ENCODE peak calls at places on chromosomes 12 and 14, in ten cellular contexts. One of them, this sample, is unnamed.

GRCh38 chr14:59454131-59454530 is 11.0 kb downstream of the GPR135 start:
- DNase-seq in fibroblast of lung: peak; percentile 96
- DNase-seq in uterus: no peak
- DNase-seq in transverse colon: no peak
- DNase-seq in IMR-90: peak; percentile 98
- DNase-seq in astrocyte of the spinal cord: peak; percentile 85
- DNase-seq in WERI-Rb-1: no peak
- DNase-seq in endodermal cell: no peak
- DNase-seq in body of pancreas: peak; percentile 17
- DNase-seq in fibroblast of the aortic adventitia: peak; percentile 98
- DNase-seq in this sample: peak; percentile 93

GRCh38 chr12:112176321-112177010 is 51.1 kb downstream of the TRAFD1 start:
- DNase-seq in endodermal cell: no peak
- DNase-seq in IMR-90: no peak
- DNase-seq in transverse colon: no peak
- DNase-seq in fibroblast of the aortic adventitia: no peak
- DNase-seq in uterus: no peak
- DNase-seq in body of pancreas: no peak
- DNase-seq in astrocyte of the spinal cord: no peak
- DNase-seq in WERI-Rb-1: no peak
- DNase-seq in fibroblast of lung: no peak
- DNase-seq in this sample: no peak

GRCh38 chr12:29304388-29304787 is 76.6 kb downstream of the ERGIC2 start:
- DNase-seq in astrocyte of the spinal cord: no peak
- DNase-seq in fibroblast of lung: no peak
- DNase-seq in WERI-Rb-1: no peak
- DNase-seq in transverse colon: no peak
- DNase-seq in endodermal cell: no peak
- DNase-seq in uterus: no peak
- DNase-seq in body of pancreas: no peak
- DNase-seq in IMR-90: no peak
- DNase-seq in fibroblast of the aortic adventitia: no peak
- DNase-seq in this sample: no peak

GRCh38 chr12:121465921-121466799 is 66.2 kb downstream of the RNF34 start:
- DNase-seq in astrocyte of the spinal cord: peak; percentile 10
- DNase-seq in endodermal cell: peak; percentile 77
- DNase-seq in fibroblast of lung: no peak
- DNase-seq in IMR-90: no peak
- DNase-seq in fibroblast of the aortic adventitia: no peak
- DNase-seq in body of pancreas: no peak
- DNase-seq in transverse colon: peak; percentile 46
- DNase-seq in WERI-Rb-1: peak; percentile 33
- DNase-seq in uterus: no peak
- DNase-seq in this sample: peak; percentile 21

GRCh38 chr14:102901633-102902032 is 20.8 kb upstream of the AMN start:
- DNase-seq in body of pancreas: no peak
- DNase-seq in transverse colon: peak; percentile 65
- DNase-seq in endodermal cell: no peak
- DNase-seq in fibroblast of lung: no peak
- DNase-seq in WERI-Rb-1: no peak
- DNase-seq in fibroblast of the aortic adventitia: no peak
- DNase-seq in IMR-90: no peak
- DNase-seq in astrocyte of the spinal cord: no peak
- DNase-seq in uterus: no peak
- DNase-seq in this sample: no peak

GRCh38 chr14:44768935-44769334 is 192.8 kb downstream of the KLHL28 start:
- DNase-seq in IMR-90: no peak
- DNase-seq in WERI-Rb-1: no peak
- DNase-seq in fibroblast of lung: no peak
- DNase-seq in astrocyte of the spinal cord: no peak
- DNase-seq in transverse colon: no peak
- DNase-seq in body of pancreas: no peak
- DNase-seq in uterus: no peak
- DNase-seq in fibroblast of the aortic adventitia: no peak
- DNase-seq in endodermal cell: no peak
- DNase-seq in this sample: no peak

GRCh38 chr14:56664811-56665421 is 85.3 kb downstream of the TMEM260 start:
- DNase-seq in transverse colon: no peak
- DNase-seq in astrocyte of the spinal cord: no peak
- DNase-seq in fibroblast of the aortic adventitia: no peak
- DNase-seq in WERI-Rb-1: no peak
- DNase-seq in fibroblast of lung: no peak
- DNase-seq in endodermal cell: no peak
- DNase-seq in uterus: no peak
- DNase-seq in body of pancreas: no peak
- DNase-seq in IMR-90: no peak
- DNase-seq in this sample: no peak

GRCh38 chr12:68880660-68881325 is 52.2 kb downstream of the CPM start:
- DNase-seq in astrocyte of the spinal cord: no peak
- DNase-seq in endodermal cell: no peak
- DNase-seq in uterus: no peak
- DNase-seq in fibroblast of lung: no peak
- DNase-seq in WERI-Rb-1: no peak
- DNase-seq in IMR-90: no peak
- DNase-seq in body of pancreas: no peak
- DNase-seq in transverse colon: no peak
- DNase-seq in fibroblast of the aortic adventitia: peak; percentile 66
- DNase-seq in this sample: no peak

GRCh38 chr14:61296707-61297502 is 15.8 kb upstream of the TMEM30B start:
- DNase-seq in fibroblast of lung: peak; percentile 68
- DNase-seq in uterus: no peak
- DNase-seq in IMR-90: peak; percentile 56
- DNase-seq in transverse colon: no peak
- DNase-seq in endodermal cell: no peak
- DNase-seq in fibroblast of the aortic adventitia: peak; percentile 67
- DNase-seq in body of pancreas: peak; percentile 9
- DNase-seq in astrocyte of the spinal cord: peak; percentile 54
- DNase-seq in WERI-Rb-1: no peak
- DNase-seq in this sample: peak; percentile 79

GRCh38 chr12:6963741-6964446 is 6.6 kb downstream of the PHB2 start:
- DNase-seq in uterus: no peak
- DNase-seq in endodermal cell: peak; percentile 74
- DNase-seq in fibroblast of the aortic adventitia: no peak
- DNase-seq in fibroblast of lung: no peak
- DNase-seq in WERI-Rb-1: no peak
- DNase-seq in body of pancreas: peak; percentile 62
- DNase-seq in IMR-90: no peak
- DNase-seq in transverse colon: no peak
- DNase-seq in astrocyte of the spinal cord: no peak
- DNase-seq in this sample: no peak

GRCh38 chr12:22529281-22530060 is 14.9 kb downstream of the C2CD5 start:
- DNase-seq in transverse colon: no peak
- DNase-seq in fibroblast of lung: peak; percentile 21
- DNase-seq in fibroblast of the aortic adventitia: peak; percentile 22
- DNase-seq in endodermal cell: no peak
- DNase-seq in IMR-90: peak; percentile 63
- DNase-seq in WERI-Rb-1: no peak
- DNase-seq in uterus: no peak
- DNase-seq in astrocyte of the spinal cord: peak; percentile 39
- DNase-seq in body of pancreas: no peak
- DNase-seq in this sample: peak; percentile 58

GRCh38 chr12:57148469-57149308 is 1.3 kb upstream of the LRP1-AS start:
- DNase-seq in WERI-Rb-1: no peak
- DNase-seq in endodermal cell: no peak
- DNase-seq in fibroblast of lung: peak; percentile 89
- DNase-seq in body of pancreas: peak; percentile 64
- DNase-seq in uterus: peak; percentile 86
- DNase-seq in fibroblast of the aortic adventitia: peak; percentile 87
- DNase-seq in transverse colon: peak; percentile 79
- DNase-seq in astrocyte of the spinal cord: no peak
- DNase-seq in IMR-90: peak; percentile 77
- DNase-seq in this sample: peak; percentile 73

GRCh38 chr12:80869264-80869663 is 68.5 kb downstream of the LIN7A start:
- DNase-seq in fibroblast of the aortic adventitia: no peak
- DNase-seq in astrocyte of the spinal cord: no peak
- DNase-seq in transverse colon: no peak
- DNase-seq in fibroblast of lung: no peak
- DNase-seq in endodermal cell: no peak
- DNase-seq in IMR-90: no peak
- DNase-seq in body of pancreas: no peak
- DNase-seq in WERI-Rb-1: no peak
- DNase-seq in uterus: no peak
- DNase-seq in this sample: no peak

GRCh38 chr14:105748204-105748578 is 221.8 kb downstream of the TMEM121 start:
- DNase-seq in fibroblast of lung: no peak
- DNase-seq in body of pancreas: peak; percentile 25
- DNase-seq in IMR-90: no peak
- DNase-seq in endodermal cell: no peak
- DNase-seq in astrocyte of the spinal cord: no peak
- DNase-seq in fibroblast of the aortic adventitia: no peak
- DNase-seq in uterus: no peak
- DNase-seq in WERI-Rb-1: no peak
- DNase-seq in transverse colon: no peak
- DNase-seq in this sample: no peak

GRCh38 chr12:123512838-123513665 is 20.5 kb downstream of the RILPL1 start:
- DNase-seq in uterus: no peak
- DNase-seq in WERI-Rb-1: no peak
- DNase-seq in fibroblast of the aortic adventitia: no peak
- DNase-seq in IMR-90: no peak
- DNase-seq in endodermal cell: no peak
- DNase-seq in transverse colon: no peak
- DNase-seq in fibroblast of lung: no peak
- DNase-seq in astrocyte of the spinal cord: no peak
- DNase-seq in body of pancreas: no peak
- DNase-seq in this sample: no peak

DNA sequence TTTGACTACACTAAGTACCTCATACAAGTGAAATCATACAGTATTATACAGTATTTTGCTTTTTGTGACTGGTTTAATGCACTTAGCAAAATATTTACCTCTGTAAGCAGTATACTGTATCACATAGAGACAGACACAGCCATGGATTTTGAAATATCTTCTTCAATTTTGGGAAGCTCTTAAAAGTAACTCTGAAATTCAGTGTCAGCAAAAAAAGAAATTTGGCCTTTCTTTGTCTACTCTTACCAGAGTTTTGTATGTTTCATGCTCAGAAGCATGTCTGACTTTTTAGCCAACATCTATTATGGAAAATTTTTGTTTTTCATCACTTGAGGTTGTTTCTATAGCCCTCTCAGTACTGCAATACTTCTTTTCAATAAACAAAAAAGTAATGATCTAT is 1102.2 kb downstream of the TRHDE start:
- DNase-seq in transverse colon: no peak
- DNase-seq in fibroblast of lung: no peak
- DNase-seq in fibroblast of the aortic adventitia: no peak
- DNase-seq in IMR-90: no peak
- DNase-seq in body of pancreas: no peak
- DNase-seq in WERI-Rb-1: no peak
- DNase-seq in uterus: no peak
- DNase-seq in endodermal cell: no peak
- DNase-seq in astrocyte of the spinal cord: no peak
- DNase-seq in this sample: no peak
- H3K4me3 ChIP-seq in transverse colon: no peak overlapping the region
- H3K4me3 ChIP-seq in fibroblast of lung: no peak overlapping the region
- H3K4me3 ChIP-seq in fibroblast of the aortic adventitia: no peak overlapping the region
- H3K4me3 ChIP-seq in IMR-90: no peak overlapping the region
- H3K4me3 ChIP-seq in body of pancreas: no peak overlapping the region
- H3K4me3 ChIP-seq in WERI-Rb-1: no peak overlapping the region
- H3K4me3 ChIP-seq in uterus: no peak overlapping the region
- H3K4me3 ChIP-seq in endodermal cell: no peak overlapping the region
- H3K4me3 ChIP-seq in astrocyte of the spinal cord: no peak overlapping the region
- H3K4me3 ChIP-seq in this sample: no peak overlapping the region

DNA sequence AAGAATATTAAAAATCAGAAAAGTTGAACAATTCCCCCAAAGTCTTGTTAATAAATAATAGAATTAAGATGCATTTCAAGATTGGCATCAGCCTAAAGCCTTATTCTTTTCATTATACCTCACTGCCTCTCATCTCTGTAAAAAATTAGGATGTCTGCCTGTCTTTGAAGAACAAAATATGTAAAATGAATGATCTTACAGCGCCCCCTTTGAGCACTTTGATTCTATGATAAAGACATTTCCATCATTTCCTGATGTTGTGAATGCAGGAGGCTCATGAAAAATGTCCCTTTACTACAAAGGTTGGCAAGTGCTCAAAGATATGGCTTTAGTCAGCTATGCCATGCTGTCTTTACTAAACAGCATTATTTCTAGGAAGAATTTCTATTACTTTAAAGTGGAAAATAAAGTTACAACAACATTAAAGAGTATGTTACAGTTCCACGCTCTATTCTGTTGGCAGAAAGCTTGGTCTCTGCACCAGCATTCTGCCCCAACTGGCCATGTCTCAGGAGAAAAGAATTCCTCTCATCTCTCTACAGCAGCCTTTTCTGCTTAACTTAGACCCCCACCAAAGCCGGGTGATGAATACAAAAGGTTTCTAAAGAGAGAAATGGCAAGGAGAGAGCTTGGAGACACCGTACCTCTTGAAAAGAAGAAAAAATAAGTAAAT is 95.1 kb downstream of the LLPH start:
- DNase-seq in fibroblast of the aortic adventitia: peak; percentile 77
- DNase-seq in transverse colon: no peak
- DNase-seq in fibroblast of lung: peak; percentile 72
- DNase-seq in body of pancreas: no peak
- DNase-seq in astrocyte of the spinal cord: peak; percentile 74
- DNase-seq in endodermal cell: no peak
- DNase-seq in IMR-90: peak; percentile 61
- DNase-seq in uterus: no peak
- DNase-seq in WERI-Rb-1: no peak
- DNase-seq in this sample: peak; percentile 80
- TF ChIP-seq CTCF in fibroblast of the aortic adventitia: peak; percentile 39
- TF ChIP-seq CTCF in transverse colon: no peak
- TF ChIP-seq CTCF in fibroblast of lung: peak; percentile 56
- TF ChIP-seq CTCF in body of pancreas: no peak
- TF ChIP-seq CTCF in astrocyte of the spinal cord: peak; percentile 40
- TF ChIP-seq CTCF in endodermal cell: peak; percentile 54
- TF ChIP-seq CTCF in IMR-90: peak; percentile 56
- TF ChIP-seq CTCF in uterus: peak; percentile 23
- TF ChIP-seq CTCF in WERI-Rb-1: no peak
- TF ChIP-seq CTCF in this sample: peak; percentile 53

DNA sequence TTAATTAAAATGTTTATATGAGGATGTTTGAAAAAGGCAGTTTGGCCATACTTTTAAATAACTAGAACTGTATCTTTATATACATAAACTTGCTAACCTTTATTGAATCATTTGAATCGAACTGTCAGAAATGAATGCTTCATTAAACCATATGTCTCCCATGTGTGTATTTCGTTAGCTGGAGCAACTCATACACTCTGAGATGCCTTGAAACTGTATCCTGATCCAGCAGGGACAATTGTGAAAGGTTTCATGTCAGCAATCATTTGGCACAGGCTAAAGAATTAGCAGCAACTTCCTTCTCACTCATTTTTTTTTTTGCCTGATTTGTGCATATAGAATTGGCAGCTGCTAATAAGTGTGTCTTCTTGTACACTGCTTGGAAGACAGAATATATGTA is 109.9 kb downstream of the NAV3 start:
- DNase-seq in fibroblast of the aortic adventitia: peak; percentile 51
- DNase-seq in endodermal cell: no peak
- DNase-seq in body of pancreas: no peak
- DNase-seq in fibroblast of lung: peak; percentile 74
- DNase-seq in uterus: no peak
- DNase-seq in IMR-90: peak; percentile 61
- DNase-seq in WERI-Rb-1: no peak
- DNase-seq in transverse colon: no peak
- DNase-seq in astrocyte of the spinal cord: no peak
- DNase-seq in this sample: peak; percentile 58
- H3K4me3 ChIP-seq in fibroblast of the aortic adventitia: peak overlapping the region; percentile 66
- H3K4me3 ChIP-seq in endodermal cell: no peak overlapping the region
- H3K4me3 ChIP-seq in body of pancreas: no peak overlapping the region
- H3K4me3 ChIP-seq in fibroblast of lung: peak overlapping the region; percentile 65
- H3K4me3 ChIP-seq in uterus: no peak overlapping the region
- H3K4me3 ChIP-seq in IMR-90: peak overlapping the region; percentile 59
- H3K4me3 ChIP-seq in WERI-Rb-1: no peak overlapping the region
- H3K4me3 ChIP-seq in transverse colon: no peak overlapping the region
- H3K4me3 ChIP-seq in astrocyte of the spinal cord: peak overlapping the region; percentile 49
- H3K4me3 ChIP-seq in this sample: peak overlapping the region; percentile 48

GRCh38 chr12:3071107-3071506 is 6.1 kb upstream of the TSPAN9 start:
- DNase-seq in WERI-Rb-1: no peak
- DNase-seq in endodermal cell: no peak
- DNase-seq in IMR-90: no peak
- DNase-seq in transverse colon: no peak
- DNase-seq in body of pancreas: peak; percentile 72
- DNase-seq in astrocyte of the spinal cord: no peak
- DNase-seq in uterus: no peak
- DNase-seq in fibroblast of the aortic adventitia: no peak
- DNase-seq in fibroblast of lung: no peak
- DNase-seq in this sample: no peak
- TF ChIP-seq CTCF in WERI-Rb-1: no peak
- TF ChIP-seq CTCF in endodermal cell: no peak
- TF ChIP-seq CTCF in IMR-90: no peak
- TF ChIP-seq CTCF in transverse colon: no peak
- TF ChIP-seq CTCF in body of pancreas: no peak
- TF ChIP-seq CTCF in astrocyte of the spinal cord: no peak
- TF ChIP-seq CTCF in uterus: no peak
- TF ChIP-seq CTCF in fibroblast of the aortic adventitia: no peak
- TF ChIP-seq CTCF in fibroblast of lung: no peak
- TF ChIP-seq CTCF in this sample: no peak

This sample was measured in choroid plexus epithelial cell.